ENCODE peak calls at places on chromosomes 4 and X, in six cellular contexts. B is kidney, C is Panc1, Z is keratinocyte, T is HTR-8/SVneo, O is NCI-H524 treated with DMSO at 0.1 percent for 48 hours. F is an unnamed sample.

GRCh38 chrX:1466232-1466661 is 13.5 kb upstream of the ASMTL start:
- DNase-seq in B (peak), C (no peak), Z (no peak), T (no peak), O (no peak), F (no peak)

GRCh38 chr4:6085028-6085942 is 67.1 kb upstream of the C4orf50 start:
- DNase-seq in B (no peak), C (no peak), Z (no peak), T (no peak), O (no peak), F (no peak)

GRCh38 chr4:142016031-142016430 is 379.6 kb downstream of the IL15 start:
- DNase-seq in B (no peak), C (no peak), Z (no peak), T (no peak), O (no peak), F (no peak)

GRCh38 chr4:118732591-118733330 is 47.6 kb downstream of the METTL14 start:
- DNase-seq in B (no peak), C (no peak), Z (no peak), T (no peak), O (no peak), F (no peak)

GRCh38 chrX:110204986-110205385 is 112.9 kb downstream of the AMMECR1 start:
- DNase-seq in B (no peak), C (no peak), Z (no peak), T (no peak), O (no peak), F (no peak)

GRCh38 chrX:9378980-9379696 is 85.7 kb upstream of the TBL1X start:
- DNase-seq in B (no peak), C (no peak), Z (no peak), T (no peak), O (no peak), F (peak)

GRCh38 chrX:103533428-103534216 is 14.3 kb upstream of the RAB40A start:
- DNase-seq in B (peak), C (peak), Z (peak), T (no peak), O (peak), F (peak)

GRCh38 chr4:111011458-111011857 is 388.6 kb upstream of the PITX2 start:
- DNase-seq in B (no peak), C (no peak), Z (no peak), T (no peak), O (no peak), F (no peak)

GRCh38 chr4:62342346-62342745 is 1142.2 kb downstream of the ADGRL3 start:
- DNase-seq in B (no peak), C (no peak), Z (no peak), T (no peak), O (no peak), F (no peak)

GRCh38 chrX:130260316-130260715 is 8.4 kb downstream of the ZNF280C start:
- DNase-seq in B (no peak), C (no peak), Z (no peak), T (no peak), O (peak), F (no peak)

GRCh38 chr4:22987861-22988260 is 295.1 kb downstream of the GBA3 start:
- DNase-seq in B (no peak), C (no peak), Z (no peak), T (no peak), O (no peak), F (no peak)

GRCh38 chrX:153482376-153483015 is 12.1 kb upstream of the HAUS7 start:
- DNase-seq in B (no peak), C (no peak), Z (no peak), T (no peak), O (no peak), F (no peak)

GRCh38 chr4:176653406-176654220 is 139.1 kb downstream of the VEGFC start:
- DNase-seq in B (no peak), C (no peak), Z (no peak), T (no peak), O (no peak), F (no peak)

GRCh38 chr4:145351922-145352321 is 129.7 kb upstream of the SMAD1 start:
- DNase-seq in B (no peak), C (no peak), Z (no peak), T (no peak), O (no peak), F (no peak)

GRCh38 chr4:164701665-164702064 is 52.3 kb upstream of the SMIM31 start:
- DNase-seq in B (no peak), C (no peak), Z (no peak), T (no peak), O (no peak), F (no peak)